ENCODE peak calls at places on chromosomes 6 and 20, in eight cellular contexts. K is left ventricle myocardium inferior, T is GM23248, O is psoas muscle, U is HCT116, J is heart left ventricle, X is uterus, M is ovary. L is an unnamed sample. For H3K4me1, the result is how much of the 10 kb centered on the place peaks cover.

GRCh38 chr6:2414885-2415523 is 169.6 kb upstream of the GMDS start:
- DNase-seq in K (no peak), T (no peak), O (no peak), U (no peak), J (no peak), X (no peak), M (no peak), L (no peak)

GRCh38 chr6:56890683-56891429 is 64.1 kb upstream of the BEND6 start:
- DNase-seq in K (no peak), T (peak), O (no peak), U (no peak), J (no peak), X (no peak), M (no peak), L (no peak)

GRCh38 chr6:109902870-109903269 is 75.2 kb upstream of the GPR6 start:
- DNase-seq in K (no peak), T (no peak), O (no peak), U (no peak), J (no peak), X (no peak), M (no peak), L (no peak)

GRCh38 chr6:150076196-150076893 is 7.4 kb upstream of the ULBP3 start:
- DNase-seq in K (no peak), T (peak), O (no peak), U (no peak), J (no peak), X (no peak), M (no peak), L (no peak)

GRCh38 chr6:68761985-68762384 is 126.9 kb downstream of the ADGRB3 start:
- DNase-seq in K (no peak), T (no peak), O (no peak), U (no peak), J (no peak), X (no peak), M (no peak), L (no peak)

GRCh38 chr20:8504030-8504429 is 372.0 kb downstream of the PLCB1 start:
- DNase-seq in K (no peak), T (no peak), O (no peak), U (no peak), J (no peak), X (no peak), M (no peak), L (no peak)

GRCh38 chr20:63495771-63496403 is 3.0 kb downstream of the EEF1A2 start:
- DNase-seq in K (peak), T (peak), O (peak), U (no peak), J (peak), X (peak), M (peak), L (peak)

GRCh38 chr6:148572676-148573335 is 174.0 kb upstream of the UST start:
- DNase-seq in K (no peak), T (no peak), O (no peak), U (no peak), J (no peak), X (no peak), M (no peak), L (no peak)

GRCh38 chr6:163872335-163872734 is 457.8 kb downstream of the QKI start:
- DNase-seq in K (no peak), T (peak), O (no peak), U (no peak), J (no peak), X (no peak), M (no peak), L (no peak)

GRCh38 chr6:23559587-23560343 is 566.2 kb upstream of the NRSN1 start:
- DNase-seq in K (no peak), T (no peak), O (no peak), U (no peak), J (no peak), X (no peak), M (no peak), L (no peak)

GRCh38 chr20:32359633-32360332 is 1.7 kb downstream of the ASXL1 start:
- DNase-seq in K (no peak), T (peak), O (no peak), U (no peak), J (no peak), X (no peak), M (no peak), L (no peak)

GRCh38 chr6:1313755-1314503 is 2.0 kb downstream of the FOXQ1 start:
- DNase-seq in K (no peak), T (peak), O (no peak), U (peak), J (no peak), X (no peak), M (no peak), L (no peak)

GRCh38 chr6:75934643-75935472 is 137.6 kb downstream of the IMPG1 start:
- DNase-seq in K (no peak), T (peak), O (no peak), U (peak), J (no peak), X (peak), M (peak), L (peak)

GRCh38 chr20:10987651-10988383 is 314.0 kb upstream of the JAG1 start:
- DNase-seq in K (no peak), T (no peak), O (no peak), U (no peak), J (no peak), X (no peak), M (no peak), L (no peak)

GRCh38 chr6:97427648-97428047 is 144.6 kb upstream of the MMS22L start:
- DNase-seq in K (no peak), T (no peak), O (no peak), U (no peak), J (no peak), X (no peak), M (no peak), L (no peak)

GRCh38 chr6:39934060-39934757 is at the start of gene MOCS1:
- DNase-seq in K (peak), T (peak), O (peak), U (peak), J (peak), X (peak), M (peak), L (peak)

GRCh38 chr6:28393912-28394662 is 5.5 kb downstream of the ZSCAN12 start:
- DNase-seq in K (no peak), T (peak), O (no peak), U (no peak), J (no peak), X (no peak), M (no peak), L (no peak)

GRCh38 chr20:59177266-59178250 is 13.9 kb downstream of the ZNF831 start:
- DNase-seq in K (no peak), T (no peak), O (no peak), U (no peak), J (no peak), X (no peak), M (no peak), L (no peak)

GRCh38 chr6:138987299-138987642 is 782 bp downstream of the REPS1 start:
- DNase-seq in K (no peak), T (no peak), O (no peak), U (no peak), J (peak), X (no peak), M (no peak), L (peak)

GRCh38 chr6:96391776-96392175 is 129.8 kb upstream of the UFL1 start:
- DNase-seq in K (no peak), T (peak), O (no peak), U (no peak), J (no peak), X (no peak), M (peak), L (no peak)

GRCh38 chr6:34518669-34519365 is 37.3 kb downstream of the SPDEF start:
- DNase-seq in K (peak), T (no peak), O (no peak), U (no peak), J (no peak), X (no peak), M (peak), L (no peak)

GRCh38 chr20:61698598-61698960 is 367.1 kb downstream of the TAF4 start:
- DNase-seq in K (no peak), T (no peak), O (no peak), U (no peak), J (no peak), X (no peak), M (no peak), L (no peak)

GRCh38 chr6:125986956-125987617 is 747 bp downstream of the TRMT11 start:
- DNase-seq in K (no peak), T (peak), O (no peak), U (peak), J (no peak), X (no peak), M (no peak), L (no peak)

GRCh38 chr6:45378324-45378926 is 691 bp upstream of the SUPT3H start:
- DNase-seq in K (peak), T (peak), O (peak), U (no peak), J (no peak), X (no peak), M (peak), L (peak)

GRCh38 chr20:1671891-1672669 is 14.5 kb upstream of the SIRPG start:
- DNase-seq in K (no peak), T (no peak), O (no peak), U (no peak), J (no peak), X (no peak), M (no peak), L (no peak)

GRCh38 chr6:33431880-33432541 is 12.1 kb downstream of the SYNGAP1 start:
- DNase-seq in K (no peak), T (no peak), O (no peak), U (no peak), J (no peak), X (no peak), M (no peak), L (no peak)

GRCh38 chr20:41329435-41330342 is 10.9 kb upstream of the LPIN3 start:
- DNase-seq in K (peak), T (peak), O (peak), U (peak), J (peak), X (peak), M (peak), L (peak)

GRCh38 chr6:85459224-85459901 is 9.5 kb downstream of the NT5E start:
- DNase-seq in K (no peak), T (peak), O (no peak), U (peak), J (no peak), X (no peak), M (no peak), L (no peak)

GRCh38 chr6:41200296-41200900 is 551 bp downstream of the TREML2 start:
- DNase-seq in K (no peak), T (peak), O (no peak), U (no peak), J (no peak), X (no peak), M (no peak), L (peak)

GRCh38 chr20:10067305-10067704 is 32.5 kb downstream of the ANKEF1 start:
- DNase-seq in K (no peak), T (peak), O (no peak), U (no peak), J (no peak), X (no peak), M (no peak), L (no peak)

GRCh38 chr20:62875419-62876355 is 14.1 kb upstream of the TCFL5 start:
- DNase-seq in K (peak), T (peak), O (peak), U (peak), J (peak), X (peak), M (peak), L (peak)

GRCh38 chr20:41011551-41012067 is 17.0 kb upstream of the TOP1 start:
- DNase-seq in K (no peak), T (no peak), O (no peak), U (no peak), J (no peak), X (no peak), M (no peak), L (no peak)

GRCh38 chr6:47787620-47788497 is 6.0 kb downstream of the OPN5 start:
- DNase-seq in K (peak), T (peak), O (peak), U (peak), J (peak), X (no peak), M (peak), L (peak)

DNA sequence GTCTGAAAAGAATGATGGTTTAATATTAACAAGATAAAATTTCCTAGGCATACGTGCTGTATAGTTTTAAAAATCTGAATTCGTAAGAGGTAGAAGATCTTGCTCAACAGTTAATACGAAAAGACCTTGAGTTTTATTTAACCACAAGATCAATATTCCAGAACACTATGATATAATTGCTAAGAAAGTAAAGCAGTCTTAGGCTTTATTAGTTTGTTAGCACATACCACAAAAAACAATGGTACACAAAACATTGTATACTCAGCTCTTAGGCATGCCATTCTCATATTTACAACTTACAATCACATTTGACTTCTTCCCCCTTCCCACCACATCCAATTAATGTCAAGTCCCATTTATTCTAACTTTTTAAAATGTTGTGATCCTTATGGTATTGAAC is 24.4 kb upstream of the STXBP5 start:
- DNase-seq in K (no peak), T (no peak), O (no peak), U (no peak), J (no peak), X (no peak), M (no peak), L (no peak)
- H3K4me1 ChIP-seq in K (under half), T (under half), O (under half), U (under half), J (under half), X (under half), M (under half), L (under half)

GRCh38 chr6:166382500-166382932 is 224 bp downstream of the MPC1 start:
- DNase-seq in K (no peak), T (no peak), O (no peak), U (no peak), J (no peak), X (no peak), M (no peak), L (no peak)
- H3K27ac ChIP-seq in K (peak), T (no peak), O (peak), U (peak), J (peak), X (peak), M (peak), L (peak)

GRCh38 chr20:49586967-49587587 is 19.1 kb upstream of the PTGIS start:
- DNase-seq in K (no peak), T (peak), O (no peak), U (no peak), J (no peak), X (peak), M (peak), L (no peak)
- H3K4me3 ChIP-seq in K (no peak), T (no peak), O (no peak), U (no peak), J (no peak), X (no peak), M (no peak), L (no peak)

GRCh38 chr20:44585042-44585968 is 2.9 kb downstream of the PKIG start:
- DNase-seq in K (no peak), T (no peak), O (peak), U (no peak), J (no peak), X (no peak), M (no peak), L (no peak)
- H3K4me1 ChIP-seq in K (half or more), T (under half), O (half or more), U (under half), J (half or more), X (under half), M (under half), L (under half)

GRCh38 chr6:146358341-146359046 is 185.1 kb upstream of the RAB32 start:
- DNase-seq in K (no peak), T (peak), O (no peak), U (no peak), J (no peak), X (no peak), M (no peak), L (no peak)
- H3K27ac ChIP-seq in K (no peak), T (peak), O (no peak), U (no peak), J (no peak), X (no peak), M (no peak), L (no peak)

DNA sequence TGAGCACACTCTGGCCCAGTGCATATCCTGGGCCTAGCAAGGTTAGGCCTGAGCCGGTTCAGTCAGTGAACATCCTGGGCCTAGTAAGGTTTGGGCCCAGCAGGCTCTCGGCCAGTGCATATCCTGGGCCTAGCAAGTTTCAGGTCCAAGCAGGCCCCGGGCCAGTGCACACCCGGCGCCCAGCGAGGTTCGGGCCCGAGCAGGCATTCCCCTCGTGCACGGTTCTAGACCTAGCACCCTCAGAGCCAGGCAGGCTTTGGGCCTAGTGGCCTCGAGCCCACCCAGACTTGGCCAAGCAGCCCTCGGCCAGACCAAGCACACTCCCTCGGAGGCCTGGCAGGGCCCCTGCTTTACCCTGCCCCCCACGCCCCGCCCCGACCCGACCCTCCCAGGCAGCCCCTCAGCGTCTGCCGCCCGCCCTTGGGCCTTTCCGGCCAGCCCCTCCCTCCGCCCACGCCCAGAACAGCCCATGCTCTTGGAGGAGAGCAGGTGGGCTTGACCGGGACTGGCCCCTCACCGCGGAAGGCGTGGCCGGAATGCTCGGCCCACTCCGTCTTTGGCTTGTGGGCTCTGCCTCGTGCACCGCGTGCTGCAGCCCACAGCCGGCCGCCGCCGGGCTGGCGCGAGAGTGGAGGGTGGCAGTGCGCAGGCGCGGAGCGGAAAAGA is at the start of gene CTCFL:
- DNase-seq in K (no peak), T (no peak), O (no peak), U (no peak), J (no peak), X (no peak), M (no peak), L (no peak)
- H3K4me3 ChIP-seq in K (no peak), T (no peak), O (no peak), U (no peak), J (no peak), X (no peak), M (no peak), L (no peak)

GRCh38 chr6:13274707-13275434 is 53.5 kb downstream of the TBC1D7 start:
- DNase-seq in K (no peak), T (no peak), O (no peak), U (no peak), J (no peak), X (no peak), M (no peak), L (no peak)
- H3K4me1 ChIP-seq in K (under half), T (under half), O (under half), U (under half), J (under half), X (under half), M (under half), L (under half)

GRCh38 chr6:67450641-67451040 is 1184.4 kb upstream of the ADGRB3 start:
- DNase-seq in K (no peak), T (no peak), O (no peak), U (no peak), J (no peak), X (no peak), M (no peak), L (no peak)

GRCh38 chr6:67451874-67452273 is 1183.2 kb upstream of the ADGRB3 start:
- DNase-seq in K (no peak), T (no peak), O (no peak), U (no peak), J (no peak), X (no peak), M (no peak), L (no peak)

GRCh38 chr6:67449602-67450001 is 1185.5 kb upstream of the ADGRB3 start:
- DNase-seq in K (no peak), T (no peak), O (no peak), U (no peak), J (no peak), X (no peak), M (no peak), L (no peak)
- H3K27ac ChIP-seq in K (no peak), T (no peak), O (no peak), U (no peak), J (no peak), X (no peak), M (no peak), L (no peak)

GRCh38 chr6:30881987-30882763 is 2.1 kb upstream of the DDR1 start:
- DNase-seq in K (no peak), T (peak), O (no peak), U (no peak), J (no peak), X (no peak), M (no peak), L (peak)

GRCh38 chr6:30879684-30880427 is 4.5 kb upstream of the DDR1 start:
- DNase-seq in K (no peak), T (no peak), O (no peak), U (no peak), J (no peak), X (no peak), M (no peak), L (no peak)

GRCh38 chr6:30881392-30881986 is 2.8 kb upstream of the DDR1 start:
- DNase-seq in K (no peak), T (no peak), O (no peak), U (no peak), J (no peak), X (no peak), M (no peak), L (no peak)

GRCh38 chr6:30882764-30883475 is 1.4 kb upstream of the DDR1 start:
- DNase-seq in K (no peak), T (no peak), O (no peak), U (peak), J (no peak), X (no peak), M (peak), L (no peak)

GRCh38 chr6:30880563-30881252 is 3.6 kb upstream of the DDR1 start:
- DNase-seq in K (no peak), T (no peak), O (no peak), U (no peak), J (no peak), X (no peak), M (no peak), L (peak)
- H3K4me3 ChIP-seq in K (no peak), T (no peak), O (no peak), U (no peak), J (no peak), X (no peak), M (no peak), L (no peak)

DNA sequence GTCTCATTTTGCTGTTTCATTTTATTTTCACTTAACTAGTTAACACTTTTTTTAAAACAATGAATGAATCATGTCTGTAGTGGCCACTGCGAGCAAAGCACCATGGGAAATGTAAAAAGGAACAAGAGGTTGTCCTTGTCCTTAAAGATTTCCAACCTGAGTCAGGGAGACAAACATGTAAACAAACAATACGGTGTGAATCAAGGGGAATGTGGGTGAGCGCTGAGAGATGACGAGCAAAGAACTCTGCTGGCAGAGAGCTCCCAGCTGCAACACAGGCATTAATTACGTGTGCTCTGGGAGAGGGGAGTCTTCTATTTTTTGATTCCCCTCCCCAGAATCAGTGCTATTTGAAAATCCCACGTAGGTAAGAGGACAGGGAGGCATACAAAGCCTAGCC is 84.3 kb downstream of the ATXN1 start:
- DNase-seq in K (no peak), T (peak), O (no peak), U (peak), J (no peak), X (no peak), M (no peak), L (no peak)
- H3K4me1 ChIP-seq in K (under half), T (half or more), O (under half), U (half or more), J (under half), X (under half), M (under half), L (under half)